ENCODE peak calls at places on chromosomes 13 and 19, in eight cellular contexts. One of them, this sample, is unnamed.

GRCh38 chr19:33641956-33642498 is 20.3 kb downstream of the CHST8 start:
- DNase-seq in osteoblast: no peak
- DNase-seq in tibial nerve: no peak
- DNase-seq in heart right ventricle: no peak
- DNase-seq in uterus: no peak
- DNase-seq in GM13976: no peak
- DNase-seq in neural crest cell: no peak
- DNase-seq in fibroblast of lung: no peak
- DNase-seq in this sample: no peak

GRCh38 chr13:32025730-32026129 is 5.8 kb upstream of the FRY start:
- DNase-seq in heart right ventricle: no peak
- DNase-seq in osteoblast: no peak
- DNase-seq in neural crest cell: no peak
- DNase-seq in uterus: no peak
- DNase-seq in GM13976: no peak
- DNase-seq in tibial nerve: no peak
- DNase-seq in fibroblast of lung: no peak
- DNase-seq in this sample: no peak

GRCh38 chr13:112861876-112862615 is 107.0 kb upstream of the MCF2L start:
- DNase-seq in tibial nerve: no peak
- DNase-seq in fibroblast of lung: no peak
- DNase-seq in osteoblast: no peak
- DNase-seq in neural crest cell: no peak
- DNase-seq in heart right ventricle: no peak
- DNase-seq in uterus: no peak
- DNase-seq in GM13976: no peak
- DNase-seq in this sample: no peak

GRCh38 chr19:7540761-7541480 is 5.4 kb downstream of the PNPLA6 start:
- DNase-seq in tibial nerve: no peak
- DNase-seq in neural crest cell: no peak
- DNase-seq in heart right ventricle: no peak
- DNase-seq in osteoblast: peak
- DNase-seq in uterus: no peak
- DNase-seq in fibroblast of lung: peak
- DNase-seq in GM13976: no peak
- DNase-seq in this sample: peak

GRCh38 chr19:4691383-4691782 is 21.2 kb upstream of the MYDGF start:
- DNase-seq in GM13976: no peak
- DNase-seq in osteoblast: no peak
- DNase-seq in tibial nerve: peak
- DNase-seq in fibroblast of lung: no peak
- DNase-seq in neural crest cell: no peak
- DNase-seq in uterus: no peak
- DNase-seq in heart right ventricle: no peak
- DNase-seq in this sample: no peak

GRCh38 chr19:38210458-38210987 is 13.5 kb downstream of the DPF1 start:
- DNase-seq in osteoblast: no peak
- DNase-seq in uterus: peak
- DNase-seq in tibial nerve: peak
- DNase-seq in neural crest cell: peak
- DNase-seq in fibroblast of lung: peak
- DNase-seq in heart right ventricle: peak
- DNase-seq in GM13976: no peak
- DNase-seq in this sample: no peak

GRCh38 chr19:3420909-3421619 is 54.7 kb downstream of the NFIC start:
- DNase-seq in GM13976: no peak
- DNase-seq in neural crest cell: no peak
- DNase-seq in osteoblast: peak
- DNase-seq in fibroblast of lung: no peak
- DNase-seq in tibial nerve: no peak
- DNase-seq in uterus: no peak
- DNase-seq in heart right ventricle: no peak
- DNase-seq in this sample: no peak

GRCh38 chr13:103386341-103386740 is 320.1 kb upstream of the SLC10A2 start:
- DNase-seq in heart right ventricle: peak
- DNase-seq in osteoblast: no peak
- DNase-seq in neural crest cell: no peak
- DNase-seq in GM13976: no peak
- DNase-seq in tibial nerve: no peak
- DNase-seq in fibroblast of lung: peak
- DNase-seq in uterus: no peak
- DNase-seq in this sample: peak

GRCh38 chr13:51122868-51123267 is 11.8 kb upstream of the C13orf42 start:
- DNase-seq in neural crest cell: no peak
- DNase-seq in osteoblast: no peak
- DNase-seq in fibroblast of lung: peak
- DNase-seq in uterus: no peak
- DNase-seq in tibial nerve: no peak
- DNase-seq in GM13976: no peak
- DNase-seq in heart right ventricle: no peak
- DNase-seq in this sample: peak

GRCh38 chr13:29954082-29955043 is 103.9 kb upstream of the UBL3 start:
- DNase-seq in osteoblast: no peak
- DNase-seq in uterus: no peak
- DNase-seq in neural crest cell: no peak
- DNase-seq in tibial nerve: no peak
- DNase-seq in heart right ventricle: no peak
- DNase-seq in fibroblast of lung: no peak
- DNase-seq in GM13976: no peak
- DNase-seq in this sample: no peak

GRCh38 chr13:44426461-44426860 is 52.8 kb downstream of the SERP2 start:
- DNase-seq in GM13976: no peak
- DNase-seq in osteoblast: peak
- DNase-seq in neural crest cell: no peak
- DNase-seq in heart right ventricle: no peak
- DNase-seq in tibial nerve: no peak
- DNase-seq in uterus: no peak
- DNase-seq in fibroblast of lung: no peak
- DNase-seq in this sample: no peak

GRCh38 chr19:3775831-3776230 is 3.8 kb upstream of the RAX2 start:
- DNase-seq in tibial nerve: no peak
- DNase-seq in neural crest cell: no peak
- DNase-seq in heart right ventricle: no peak
- DNase-seq in uterus: no peak
- DNase-seq in osteoblast: peak
- DNase-seq in GM13976: no peak
- DNase-seq in fibroblast of lung: no peak
- DNase-seq in this sample: no peak

GRCh38 chr13:51935326-51936171 is 73.8 kb downstream of the CCDC70 start:
- DNase-seq in osteoblast: no peak
- DNase-seq in GM13976: no peak
- DNase-seq in uterus: no peak
- DNase-seq in heart right ventricle: no peak
- DNase-seq in neural crest cell: no peak
- DNase-seq in tibial nerve: no peak
- DNase-seq in fibroblast of lung: peak
- DNase-seq in this sample: no peak

GRCh38 chr13:20378721-20379120 is 146.6 kb upstream of the GJB6 start:
- DNase-seq in osteoblast: no peak
- DNase-seq in tibial nerve: no peak
- DNase-seq in GM13976: no peak
- DNase-seq in heart right ventricle: no peak
- DNase-seq in neural crest cell: no peak
- DNase-seq in uterus: no peak
- DNase-seq in fibroblast of lung: no peak
- DNase-seq in this sample: no peak

GRCh38 chr19:57068326-57068725 is 51.5 kb upstream of the USP29 start:
- DNase-seq in heart right ventricle: no peak
- DNase-seq in fibroblast of lung: no peak
- DNase-seq in osteoblast: no peak
- DNase-seq in uterus: no peak
- DNase-seq in tibial nerve: no peak
- DNase-seq in neural crest cell: no peak
- DNase-seq in GM13976: no peak
- DNase-seq in this sample: no peak

GRCh38 chr19:57071414-57071813 is 48.4 kb upstream of the USP29 start:
- DNase-seq in osteoblast: no peak
- DNase-seq in tibial nerve: no peak
- DNase-seq in GM13976: no peak
- DNase-seq in heart right ventricle: no peak
- DNase-seq in fibroblast of lung: no peak
- DNase-seq in uterus: no peak
- DNase-seq in neural crest cell: no peak
- DNase-seq in this sample: no peak

GRCh38 chr19:57067440-57067839 is 52.3 kb upstream of the USP29 start:
- DNase-seq in osteoblast: no peak
- DNase-seq in fibroblast of lung: no peak
- DNase-seq in tibial nerve: no peak
- DNase-seq in heart right ventricle: no peak
- DNase-seq in uterus: no peak
- DNase-seq in neural crest cell: no peak
- DNase-seq in GM13976: no peak
- DNase-seq in this sample: no peak

DNA sequence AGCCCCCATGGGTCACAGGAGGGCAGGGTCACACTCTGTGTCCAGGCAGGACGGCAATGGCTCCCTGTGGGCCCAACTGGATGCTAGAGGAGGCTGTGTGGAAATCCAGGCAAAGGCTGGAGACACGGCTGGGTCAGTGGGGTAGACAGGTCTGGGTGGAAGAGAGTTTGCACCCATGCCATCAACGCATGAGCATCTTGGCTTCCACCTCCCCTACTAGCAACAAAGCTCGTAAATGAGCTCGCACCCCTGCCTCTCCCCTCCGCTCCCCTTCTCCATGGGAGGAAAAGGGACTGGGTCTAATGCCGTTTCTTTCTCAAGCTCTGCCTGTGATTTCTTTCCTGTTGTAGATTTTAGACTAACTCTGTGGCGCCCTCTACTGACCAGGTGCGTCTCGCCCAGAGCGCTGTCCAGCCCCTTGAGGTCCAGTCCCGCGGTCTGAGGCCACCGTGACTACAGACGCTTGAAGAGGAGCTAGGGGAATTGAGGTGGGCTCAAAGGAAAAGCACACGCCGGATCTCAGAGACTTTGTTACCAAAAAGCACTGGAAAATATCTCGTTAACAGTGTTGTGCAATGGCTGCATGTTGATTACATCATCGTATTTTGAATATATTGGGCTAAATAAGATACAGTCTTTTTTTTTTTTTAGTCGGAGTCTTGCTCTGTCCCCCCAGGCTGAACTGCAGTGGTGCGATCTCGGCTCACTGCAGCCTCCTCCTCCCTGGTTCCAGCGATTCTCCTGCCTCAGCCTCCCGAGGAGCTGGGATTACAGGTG is 50.7 kb upstream of the USP29 start:
- DNase-seq in fibroblast of lung: no peak
- DNase-seq in neural crest cell: no peak
- DNase-seq in tibial nerve: no peak
- DNase-seq in GM13976: no peak
- DNase-seq in osteoblast: no peak
- DNase-seq in uterus: peak
- DNase-seq in heart right ventricle: no peak
- DNase-seq in this sample: no peak
- TF ChIP-seq CTCF in fibroblast of lung: no peak
- TF ChIP-seq CTCF in neural crest cell: no peak
- TF ChIP-seq CTCF in tibial nerve: no peak
- TF ChIP-seq CTCF in GM13976: no peak
- TF ChIP-seq CTCF in osteoblast: no peak
- TF ChIP-seq CTCF in uterus: peak
- TF ChIP-seq CTCF in heart right ventricle: peak
- TF ChIP-seq CTCF in this sample: no peak

GRCh38 chr13:49838989-49839388 is 46.5 kb upstream of the KPNA3 start:
- DNase-seq in GM13976: no peak
- DNase-seq in fibroblast of lung: no peak
- DNase-seq in uterus: no peak
- DNase-seq in neural crest cell: no peak
- DNase-seq in osteoblast: no peak
- DNase-seq in heart right ventricle: no peak
- DNase-seq in tibial nerve: no peak
- DNase-seq in this sample: no peak
- TF ChIP-seq CTCF in GM13976: no peak
- TF ChIP-seq CTCF in fibroblast of lung: no peak
- TF ChIP-seq CTCF in uterus: no peak
- TF ChIP-seq CTCF in neural crest cell: no peak
- TF ChIP-seq CTCF in osteoblast: no peak
- TF ChIP-seq CTCF in heart right ventricle: no peak
- TF ChIP-seq CTCF in tibial nerve: no peak
- TF ChIP-seq CTCF in this sample: no peak

DNA sequence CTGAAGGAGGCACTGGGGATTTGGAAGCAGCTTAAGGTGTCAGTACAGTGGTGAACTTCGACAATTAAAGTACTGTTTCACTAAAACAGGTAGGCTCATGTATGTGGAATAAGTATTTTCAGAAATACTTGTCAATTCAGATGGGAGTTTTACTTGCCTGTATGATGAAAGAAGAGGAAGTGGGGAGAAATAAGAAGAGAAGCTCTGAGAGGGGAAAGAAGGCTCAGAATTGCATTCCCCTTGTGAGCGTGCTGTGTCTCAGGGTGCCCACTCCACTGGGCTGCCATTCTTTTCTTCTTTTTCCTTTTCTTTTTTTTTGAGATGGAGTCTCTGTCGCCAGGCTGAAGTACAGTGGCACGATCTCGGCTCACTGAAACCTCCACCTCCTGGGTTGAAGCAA is 38.6 kb upstream of the RNF17 start:
- DNase-seq in fibroblast of lung: no peak
- DNase-seq in heart right ventricle: no peak
- DNase-seq in GM13976: no peak
- DNase-seq in tibial nerve: no peak
- DNase-seq in uterus: no peak
- DNase-seq in neural crest cell: no peak
- DNase-seq in osteoblast: no peak
- DNase-seq in this sample: no peak
- TF ChIP-seq CTCF in fibroblast of lung: no peak
- TF ChIP-seq CTCF in heart right ventricle: no peak
- TF ChIP-seq CTCF in GM13976: no peak
- TF ChIP-seq CTCF in tibial nerve: no peak
- TF ChIP-seq CTCF in uterus: no peak
- TF ChIP-seq CTCF in neural crest cell: no peak
- TF ChIP-seq CTCF in osteoblast: no peak
- TF ChIP-seq CTCF in this sample: no peak

GRCh38 chr19:45103625-45104319 is 10.8 kb downstream of the PPP1R37 start:
- DNase-seq in GM13976: no peak
- DNase-seq in heart right ventricle: peak
- DNase-seq in fibroblast of lung: no peak
- DNase-seq in neural crest cell: no peak
- DNase-seq in uterus: no peak
- DNase-seq in tibial nerve: no peak
- DNase-seq in osteoblast: no peak
- DNase-seq in this sample: no peak
- TF ChIP-seq CTCF in GM13976: no peak
- TF ChIP-seq CTCF in heart right ventricle: no peak
- TF ChIP-seq CTCF in fibroblast of lung: no peak
- TF ChIP-seq CTCF in neural crest cell: no peak
- TF ChIP-seq CTCF in uterus: no peak
- TF ChIP-seq CTCF in tibial nerve: no peak
- TF ChIP-seq CTCF in osteoblast: no peak
- TF ChIP-seq CTCF in this sample: no peak

GRCh38 chr13:78540424-78540823 is 62.9 kb downstream of the POU4F1 start:
- DNase-seq in neural crest cell: no peak
- DNase-seq in uterus: no peak
- DNase-seq in tibial nerve: no peak
- DNase-seq in fibroblast of lung: no peak
- DNase-seq in osteoblast: no peak
- DNase-seq in GM13976: no peak
- DNase-seq in heart right ventricle: no peak
- DNase-seq in this sample: no peak
- TF ChIP-seq CTCF in neural crest cell: no peak
- TF ChIP-seq CTCF in uterus: no peak
- TF ChIP-seq CTCF in tibial nerve: no peak
- TF ChIP-seq CTCF in fibroblast of lung: no peak
- TF ChIP-seq CTCF in osteoblast: no peak
- TF ChIP-seq CTCF in GM13976: no peak
- TF ChIP-seq CTCF in heart right ventricle: no peak
- TF ChIP-seq CTCF in this sample: no peak